ENCODE peak calls at places on chromosomes 5 and 9, in seven cellular contexts. One of them, this sample, is unnamed. For H3K4me1, the result is how much of the 10 kb centered on the place peaks cover.

GRCh38 chr9:93567271-93567959 is 9.0 kb upstream of the PHF2 start:
- DNase-seq in stomach: no peak
- DNase-seq in upper lobe of right lung: no peak
- DNase-seq in tibial nerve: no peak
- DNase-seq in left ventricle myocardium inferior: no peak
- DNase-seq in CD8-positive, alpha-beta T cell: no peak
- DNase-seq in A549: no peak
- DNase-seq in this sample: peak

GRCh38 chr9:83012578-83013260 is 50.2 kb downstream of the RASEF start:
- DNase-seq in stomach: no peak
- DNase-seq in CD8-positive, alpha-beta T cell: no peak
- DNase-seq in tibial nerve: no peak
- DNase-seq in A549: no peak
- DNase-seq in left ventricle myocardium inferior: no peak
- DNase-seq in upper lobe of right lung: no peak
- DNase-seq in this sample: no peak

GRCh38 chr9:20783057-20784038 is 99.3 kb downstream of the FOCAD start:
- DNase-seq in left ventricle myocardium inferior: no peak
- DNase-seq in stomach: no peak
- DNase-seq in CD8-positive, alpha-beta T cell: no peak
- DNase-seq in tibial nerve: no peak
- DNase-seq in A549: no peak
- DNase-seq in upper lobe of right lung: no peak
- DNase-seq in this sample: no peak

GRCh38 chr9:130962418-130963316 is 23.6 kb upstream of the FIBCD1 start:
- DNase-seq in upper lobe of right lung: no peak
- DNase-seq in left ventricle myocardium inferior: no peak
- DNase-seq in CD8-positive, alpha-beta T cell: no peak
- DNase-seq in A549: peak
- DNase-seq in stomach: peak
- DNase-seq in tibial nerve: no peak
- DNase-seq in this sample: no peak

GRCh38 chr5:91885291-91886265 is 502.5 kb upstream of the ARRDC3 start:
- DNase-seq in tibial nerve: no peak
- DNase-seq in upper lobe of right lung: no peak
- DNase-seq in stomach: no peak
- DNase-seq in left ventricle myocardium inferior: no peak
- DNase-seq in A549: no peak
- DNase-seq in CD8-positive, alpha-beta T cell: no peak
- DNase-seq in this sample: no peak

GRCh38 chr9:86287013-86287412 is 4.7 kb upstream of the ISCA1 start:
- DNase-seq in stomach: no peak
- DNase-seq in CD8-positive, alpha-beta T cell: no peak
- DNase-seq in left ventricle myocardium inferior: no peak
- DNase-seq in tibial nerve: no peak
- DNase-seq in A549: peak
- DNase-seq in upper lobe of right lung: no peak
- DNase-seq in this sample: peak

GRCh38 chr9:23172979-23173637 is 652.9 kb downstream of the ELAVL2 start:
- DNase-seq in tibial nerve: no peak
- DNase-seq in stomach: no peak
- DNase-seq in A549: no peak
- DNase-seq in left ventricle myocardium inferior: no peak
- DNase-seq in upper lobe of right lung: no peak
- DNase-seq in CD8-positive, alpha-beta T cell: no peak
- DNase-seq in this sample: no peak

GRCh38 chr5:5583023-5583765 is 160.7 kb downstream of the ICE1 start:
- DNase-seq in stomach: no peak
- DNase-seq in left ventricle myocardium inferior: no peak
- DNase-seq in tibial nerve: no peak
- DNase-seq in CD8-positive, alpha-beta T cell: no peak
- DNase-seq in upper lobe of right lung: no peak
- DNase-seq in A549: no peak
- DNase-seq in this sample: no peak

GRCh38 chr9:32701321-32702022 is 66.0 kb upstream of the TAF1L start:
- DNase-seq in tibial nerve: no peak
- DNase-seq in upper lobe of right lung: no peak
- DNase-seq in left ventricle myocardium inferior: no peak
- DNase-seq in stomach: no peak
- DNase-seq in A549: peak
- DNase-seq in CD8-positive, alpha-beta T cell: no peak
- DNase-seq in this sample: no peak

GRCh38 chr9:12934515-12935301 is 159.9 kb downstream of the LURAP1L start:
- DNase-seq in stomach: no peak
- DNase-seq in CD8-positive, alpha-beta T cell: no peak
- DNase-seq in upper lobe of right lung: no peak
- DNase-seq in A549: no peak
- DNase-seq in left ventricle myocardium inferior: no peak
- DNase-seq in tibial nerve: no peak
- DNase-seq in this sample: no peak

GRCh38 chr5:142841511-142842255 is 71.5 kb downstream of the ARHGAP26 start:
- DNase-seq in left ventricle myocardium inferior: peak
- DNase-seq in A549: peak
- DNase-seq in stomach: no peak
- DNase-seq in upper lobe of right lung: no peak
- DNase-seq in CD8-positive, alpha-beta T cell: no peak
- DNase-seq in tibial nerve: peak
- DNase-seq in this sample: no peak
- H3K4me1 ChIP-seq in left ventricle myocardium inferior: half or more
- H3K4me1 ChIP-seq in A549: half or more
- H3K4me1 ChIP-seq in stomach: half or more
- H3K4me1 ChIP-seq in upper lobe of right lung: under half
- H3K4me1 ChIP-seq in CD8-positive, alpha-beta T cell: under half
- H3K4me1 ChIP-seq in tibial nerve: half or more
- H3K4me1 ChIP-seq in this sample: under half

DNA sequence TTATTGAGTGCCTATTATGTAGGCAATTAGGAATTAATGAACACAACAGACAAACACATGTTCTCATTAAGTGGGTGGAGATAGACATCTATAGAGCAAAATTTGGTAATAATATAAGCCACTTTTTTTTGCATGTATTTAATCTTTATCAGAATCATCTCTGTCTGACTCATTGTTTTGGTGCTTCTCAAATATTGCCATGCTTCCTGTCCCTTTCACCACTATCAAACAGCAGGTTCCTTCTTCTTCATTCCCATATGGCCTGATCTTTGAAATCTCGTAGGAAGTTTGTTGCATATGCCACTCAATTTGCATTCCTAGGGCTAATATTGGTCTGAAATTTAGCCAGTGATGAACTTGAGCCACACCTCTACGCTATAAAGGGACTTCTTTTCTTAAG is 128.9 kb upstream of the SPEF2 start:
- DNase-seq in stomach: no peak
- DNase-seq in A549: no peak
- DNase-seq in CD8-positive, alpha-beta T cell: no peak
- DNase-seq in tibial nerve: no peak
- DNase-seq in left ventricle myocardium inferior: no peak
- DNase-seq in upper lobe of right lung: no peak
- DNase-seq in this sample: no peak
- TF ChIP-seq CTCF in stomach: no peak
- TF ChIP-seq CTCF in A549: no peak
- TF ChIP-seq CTCF in CD8-positive, alpha-beta T cell: no peak
- TF ChIP-seq CTCF in tibial nerve: no peak
- TF ChIP-seq CTCF in left ventricle myocardium inferior: no peak
- TF ChIP-seq CTCF in upper lobe of right lung: no peak
- TF ChIP-seq CTCF in this sample: no peak

GRCh38 chr9:126723807-126724172 is 81.0 kb upstream of the ZBTB43 start:
- DNase-seq in tibial nerve: peak
- DNase-seq in CD8-positive, alpha-beta T cell: no peak
- DNase-seq in stomach: no peak
- DNase-seq in A549: no peak
- DNase-seq in left ventricle myocardium inferior: no peak
- DNase-seq in upper lobe of right lung: no peak
- DNase-seq in this sample: no peak
- H3K4me3 ChIP-seq in tibial nerve: no peak
- H3K4me3 ChIP-seq in CD8-positive, alpha-beta T cell: peak
- H3K4me3 ChIP-seq in stomach: peak
- H3K4me3 ChIP-seq in A549: no peak
- H3K4me3 ChIP-seq in left ventricle myocardium inferior: peak
- H3K4me3 ChIP-seq in upper lobe of right lung: no peak
- H3K4me3 ChIP-seq in this sample: peak

GRCh38 chr5:53199882-53200281 is 90.3 kb upstream of the MOCS2 start:
- DNase-seq in stomach: no peak
- DNase-seq in upper lobe of right lung: no peak
- DNase-seq in left ventricle myocardium inferior: no peak
- DNase-seq in tibial nerve: no peak
- DNase-seq in A549: no peak
- DNase-seq in CD8-positive, alpha-beta T cell: no peak
- DNase-seq in this sample: no peak
- H3K4me1 ChIP-seq in stomach: under half
- H3K4me1 ChIP-seq in upper lobe of right lung: under half
- H3K4me1 ChIP-seq in left ventricle myocardium inferior: under half
- H3K4me1 ChIP-seq in tibial nerve: under half
- H3K4me1 ChIP-seq in A549: under half
- H3K4me1 ChIP-seq in CD8-positive, alpha-beta T cell: under half
- H3K4me1 ChIP-seq in this sample: under half

GRCh38 chr9:101849102-101849707 is 110.8 kb upstream of the GRIN3A start:
- DNase-seq in upper lobe of right lung: no peak
- DNase-seq in CD8-positive, alpha-beta T cell: no peak
- DNase-seq in left ventricle myocardium inferior: no peak
- DNase-seq in tibial nerve: no peak
- DNase-seq in stomach: no peak
- DNase-seq in A549: no peak
- DNase-seq in this sample: no peak

GRCh38 chr9:101848485-101848919 is 110.1 kb upstream of the GRIN3A start:
- DNase-seq in stomach: no peak
- DNase-seq in CD8-positive, alpha-beta T cell: no peak
- DNase-seq in left ventricle myocardium inferior: no peak
- DNase-seq in tibial nerve: peak
- DNase-seq in upper lobe of right lung: no peak
- DNase-seq in A549: no peak
- DNase-seq in this sample: no peak
- TF ChIP-seq CTCF in stomach: no peak
- TF ChIP-seq CTCF in CD8-positive, alpha-beta T cell: no peak
- TF ChIP-seq CTCF in left ventricle myocardium inferior: no peak
- TF ChIP-seq CTCF in tibial nerve: no peak
- TF ChIP-seq CTCF in upper lobe of right lung: no peak
- TF ChIP-seq CTCF in A549: no peak
- TF ChIP-seq CTCF in this sample: no peak

GRCh38 chr5:113693621-113694130 is 180.2 kb downstream of the YTHDC2 start:
- DNase-seq in upper lobe of right lung: no peak
- DNase-seq in A549: no peak
- DNase-seq in tibial nerve: no peak
- DNase-seq in left ventricle myocardium inferior: no peak
- DNase-seq in stomach: no peak
- DNase-seq in CD8-positive, alpha-beta T cell: no peak
- DNase-seq in this sample: no peak
- H3K4me3 ChIP-seq in upper lobe of right lung: no peak
- H3K4me3 ChIP-seq in A549: no peak
- H3K4me3 ChIP-seq in tibial nerve: no peak
- H3K4me3 ChIP-seq in left ventricle myocardium inferior: no peak
- H3K4me3 ChIP-seq in stomach: no peak
- H3K4me3 ChIP-seq in CD8-positive, alpha-beta T cell: no peak
- H3K4me3 ChIP-seq in this sample: no peak

DNA sequence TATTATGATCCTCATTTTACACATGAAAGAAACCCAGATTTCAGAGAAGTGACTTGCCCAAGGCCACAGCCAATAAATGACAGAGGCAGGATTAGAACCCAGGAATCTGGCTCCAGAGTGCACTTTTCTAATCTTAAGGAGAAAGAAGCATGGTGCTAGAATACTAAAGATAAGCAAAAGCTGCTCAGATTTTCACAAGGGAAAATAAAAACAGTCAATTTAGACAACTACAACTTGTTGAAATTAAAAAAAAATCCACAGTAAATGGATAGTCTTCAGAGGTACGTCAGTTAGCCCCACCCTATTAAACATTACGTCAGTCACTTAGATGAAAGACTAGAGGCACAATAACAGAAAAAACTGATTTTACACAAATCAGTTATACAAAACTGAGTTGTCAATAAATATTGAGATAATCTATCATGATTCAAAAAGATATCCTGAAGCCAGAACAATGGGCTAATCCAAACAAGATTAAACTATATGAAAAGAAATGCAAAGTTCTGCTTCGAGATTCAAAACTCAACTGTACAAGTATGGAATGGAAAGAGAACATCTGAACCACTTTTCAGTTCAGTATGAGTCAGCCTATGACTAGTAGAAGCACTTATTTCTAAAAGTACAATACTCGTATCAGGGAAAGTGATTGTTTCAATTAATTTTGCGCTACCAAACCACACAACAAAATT is 9.3 kb downstream of the TMEM245 start:
- DNase-seq in upper lobe of right lung: no peak
- DNase-seq in tibial nerve: no peak
- DNase-seq in left ventricle myocardium inferior: no peak
- DNase-seq in CD8-positive, alpha-beta T cell: no peak
- DNase-seq in stomach: no peak
- DNase-seq in A549: peak
- DNase-seq in this sample: no peak
- H3K4me1 ChIP-seq in upper lobe of right lung: half or more
- H3K4me1 ChIP-seq in tibial nerve: half or more
- H3K4me1 ChIP-seq in left ventricle myocardium inferior: half or more
- H3K4me1 ChIP-seq in CD8-positive, alpha-beta T cell: half or more
- H3K4me1 ChIP-seq in stomach: half or more
- H3K4me1 ChIP-seq in A549: half or more
- H3K4me1 ChIP-seq in this sample: half or more